ENCODE peak calls at places on chromosome 10, in ten cellular contexts. One of them, this sample, is unnamed.

GRCh38 chr10:13673165-13673564 is 86.4 kb downstream of the PRPF18 start:
- DNase-seq in dorsolateral prefrontal cortex: no peak
- DNase-seq in MM.1S: no peak
- DNase-seq in PC-3: no peak
- DNase-seq in stomach: no peak
- DNase-seq in body of pancreas: no peak
- DNase-seq in endothelial cell: no peak
- DNase-seq in type B pancreatic cell: no peak
- DNase-seq in upper lobe of right lung: no peak
- DNase-seq in brain microvascular endothelial cell: no peak
- DNase-seq in this sample: peak

GRCh38 chr10:369441-370221 is 234.4 kb downstream of the ZMYND11 start:
- DNase-seq in brain microvascular endothelial cell: peak
- DNase-seq in type B pancreatic cell: no peak
- DNase-seq in endothelial cell: no peak
- DNase-seq in upper lobe of right lung: no peak
- DNase-seq in MM.1S: no peak
- DNase-seq in PC-3: no peak
- DNase-seq in stomach: no peak
- DNase-seq in body of pancreas: no peak
- DNase-seq in dorsolateral prefrontal cortex: no peak
- DNase-seq in this sample: peak

GRCh38 chr10:44051584-44052385 is 333.1 kb downstream of the CXCL12 start:
- DNase-seq in upper lobe of right lung: no peak
- DNase-seq in stomach: no peak
- DNase-seq in brain microvascular endothelial cell: peak
- DNase-seq in dorsolateral prefrontal cortex: no peak
- DNase-seq in type B pancreatic cell: no peak
- DNase-seq in MM.1S: no peak
- DNase-seq in PC-3: peak
- DNase-seq in endothelial cell: no peak
- DNase-seq in body of pancreas: peak
- DNase-seq in this sample: no peak

GRCh38 chr10:32317795-32318194 is 29.2 kb downstream of the EPC1 start:
- DNase-seq in upper lobe of right lung: no peak
- DNase-seq in endothelial cell: no peak
- DNase-seq in stomach: no peak
- DNase-seq in type B pancreatic cell: no peak
- DNase-seq in brain microvascular endothelial cell: no peak
- DNase-seq in body of pancreas: no peak
- DNase-seq in MM.1S: peak
- DNase-seq in dorsolateral prefrontal cortex: no peak
- DNase-seq in PC-3: no peak
- DNase-seq in this sample: no peak

GRCh38 chr10:61896854-61897661 is 4.4 kb upstream of the ARID5B start:
- DNase-seq in endothelial cell: peak
- DNase-seq in body of pancreas: peak
- DNase-seq in PC-3: peak
- DNase-seq in upper lobe of right lung: peak
- DNase-seq in brain microvascular endothelial cell: peak
- DNase-seq in MM.1S: peak
- DNase-seq in stomach: peak
- DNase-seq in type B pancreatic cell: no peak
- DNase-seq in dorsolateral prefrontal cortex: no peak
- DNase-seq in this sample: no peak

GRCh38 chr10:126536656-126537055 is 133.8 kb downstream of the C10orf90 start:
- DNase-seq in body of pancreas: no peak
- DNase-seq in upper lobe of right lung: no peak
- DNase-seq in brain microvascular endothelial cell: no peak
- DNase-seq in stomach: peak
- DNase-seq in MM.1S: no peak
- DNase-seq in PC-3: no peak
- DNase-seq in dorsolateral prefrontal cortex: no peak
- DNase-seq in endothelial cell: no peak
- DNase-seq in type B pancreatic cell: no peak
- DNase-seq in this sample: no peak

GRCh38 chr10:30877111-30877510 is 154.6 kb downstream of the ZNF438 start:
- DNase-seq in upper lobe of right lung: no peak
- DNase-seq in PC-3: no peak
- DNase-seq in type B pancreatic cell: no peak
- DNase-seq in stomach: no peak
- DNase-seq in dorsolateral prefrontal cortex: no peak
- DNase-seq in endothelial cell: no peak
- DNase-seq in brain microvascular endothelial cell: no peak
- DNase-seq in body of pancreas: no peak
- DNase-seq in MM.1S: no peak
- DNase-seq in this sample: no peak

GRCh38 chr10:110326351-110327032 is 21.8 kb upstream of the SMNDC1 start:
- DNase-seq in upper lobe of right lung: no peak
- DNase-seq in body of pancreas: no peak
- DNase-seq in dorsolateral prefrontal cortex: no peak
- DNase-seq in PC-3: peak
- DNase-seq in type B pancreatic cell: no peak
- DNase-seq in stomach: no peak
- DNase-seq in brain microvascular endothelial cell: peak
- DNase-seq in MM.1S: no peak
- DNase-seq in endothelial cell: no peak
- DNase-seq in this sample: peak

GRCh38 chr10:17023386-17024298 is 106.0 kb downstream of the CUBN start:
- DNase-seq in PC-3: peak
- DNase-seq in type B pancreatic cell: no peak
- DNase-seq in stomach: peak
- DNase-seq in MM.1S: peak
- DNase-seq in brain microvascular endothelial cell: peak
- DNase-seq in upper lobe of right lung: no peak
- DNase-seq in dorsolateral prefrontal cortex: no peak
- DNase-seq in body of pancreas: peak
- DNase-seq in endothelial cell: peak
- DNase-seq in this sample: peak

GRCh38 chr10:15183689-15184481 is 15.4 kb upstream of the NMT2 start:
- DNase-seq in dorsolateral prefrontal cortex: no peak
- DNase-seq in type B pancreatic cell: no peak
- DNase-seq in PC-3: no peak
- DNase-seq in upper lobe of right lung: no peak
- DNase-seq in stomach: no peak
- DNase-seq in brain microvascular endothelial cell: no peak
- DNase-seq in endothelial cell: no peak
- DNase-seq in body of pancreas: no peak
- DNase-seq in MM.1S: no peak
- DNase-seq in this sample: no peak

GRCh38 chr10:66747451-66747850 is 178.4 kb upstream of the LRRTM3 start:
- DNase-seq in endothelial cell: no peak
- DNase-seq in MM.1S: no peak
- DNase-seq in brain microvascular endothelial cell: peak
- DNase-seq in PC-3: peak
- DNase-seq in dorsolateral prefrontal cortex: no peak
- DNase-seq in type B pancreatic cell: no peak
- DNase-seq in body of pancreas: no peak
- DNase-seq in stomach: no peak
- DNase-seq in upper lobe of right lung: no peak
- DNase-seq in this sample: no peak

GRCh38 chr10:1251769-1252168 is 195.6 kb downstream of the WDR37 start:
- DNase-seq in endothelial cell: no peak
- DNase-seq in upper lobe of right lung: no peak
- DNase-seq in body of pancreas: no peak
- DNase-seq in stomach: no peak
- DNase-seq in PC-3: no peak
- DNase-seq in brain microvascular endothelial cell: no peak
- DNase-seq in type B pancreatic cell: no peak
- DNase-seq in dorsolateral prefrontal cortex: no peak
- DNase-seq in MM.1S: no peak
- DNase-seq in this sample: no peak

GRCh38 chr10:31102421-31102820 is 70.8 kb upstream of the ZNF438 start:
- DNase-seq in stomach: no peak
- DNase-seq in body of pancreas: no peak
- DNase-seq in MM.1S: no peak
- DNase-seq in endothelial cell: no peak
- DNase-seq in dorsolateral prefrontal cortex: no peak
- DNase-seq in type B pancreatic cell: no peak
- DNase-seq in upper lobe of right lung: no peak
- DNase-seq in brain microvascular endothelial cell: no peak
- DNase-seq in PC-3: no peak
- DNase-seq in this sample: no peak

GRCh38 chr10:101660268-101660667 is 34.7 kb downstream of the FBXW4 start:
- DNase-seq in brain microvascular endothelial cell: no peak
- DNase-seq in endothelial cell: no peak
- DNase-seq in PC-3: no peak
- DNase-seq in upper lobe of right lung: no peak
- DNase-seq in type B pancreatic cell: no peak
- DNase-seq in stomach: no peak
- DNase-seq in dorsolateral prefrontal cortex: no peak
- DNase-seq in body of pancreas: no peak
- DNase-seq in MM.1S: no peak
- DNase-seq in this sample: no peak

GRCh38 chr10:73879296-73880173 is 5.2 kb upstream of the CAMK2G start:
- DNase-seq in body of pancreas: peak
- DNase-seq in MM.1S: peak
- DNase-seq in PC-3: peak
- DNase-seq in endothelial cell: peak
- DNase-seq in stomach: peak
- DNase-seq in upper lobe of right lung: peak
- DNase-seq in brain microvascular endothelial cell: peak
- DNase-seq in type B pancreatic cell: peak
- DNase-seq in dorsolateral prefrontal cortex: peak
- DNase-seq in this sample: no peak

GRCh38 chr10:73232887-73233286 is 14.2 kb downstream of the DNAJC9 start:
- DNase-seq in PC-3: peak
- DNase-seq in MM.1S: no peak
- DNase-seq in dorsolateral prefrontal cortex: no peak
- DNase-seq in endothelial cell: peak
- DNase-seq in body of pancreas: no peak
- DNase-seq in upper lobe of right lung: no peak
- DNase-seq in stomach: no peak
- DNase-seq in brain microvascular endothelial cell: no peak
- DNase-seq in type B pancreatic cell: no peak
- DNase-seq in this sample: no peak

GRCh38 chr10:97254694-97255093 is 37.7 kb downstream of the ARHGAP19 start:
- DNase-seq in body of pancreas: no peak
- DNase-seq in type B pancreatic cell: no peak
- DNase-seq in stomach: no peak
- DNase-seq in brain microvascular endothelial cell: no peak
- DNase-seq in PC-3: no peak
- DNase-seq in MM.1S: no peak
- DNase-seq in dorsolateral prefrontal cortex: no peak
- DNase-seq in upper lobe of right lung: no peak
- DNase-seq in endothelial cell: no peak
- DNase-seq in this sample: no peak

GRCh38 chr10:69958232-69958902 is 94.3 kb upstream of the MACROH2A2 start:
- DNase-seq in dorsolateral prefrontal cortex: no peak
- DNase-seq in brain microvascular endothelial cell: peak
- DNase-seq in PC-3: peak
- DNase-seq in upper lobe of right lung: no peak
- DNase-seq in type B pancreatic cell: peak
- DNase-seq in endothelial cell: peak
- DNase-seq in stomach: peak
- DNase-seq in body of pancreas: peak
- DNase-seq in MM.1S: peak
- DNase-seq in this sample: no peak

GRCh38 chr10:33664070-33664469 is 329.6 kb upstream of the NRP1 start:
- DNase-seq in dorsolateral prefrontal cortex: no peak
- DNase-seq in MM.1S: no peak
- DNase-seq in endothelial cell: no peak
- DNase-seq in brain microvascular endothelial cell: no peak
- DNase-seq in type B pancreatic cell: no peak
- DNase-seq in stomach: no peak
- DNase-seq in body of pancreas: no peak
- DNase-seq in upper lobe of right lung: no peak
- DNase-seq in PC-3: no peak
- DNase-seq in this sample: no peak

DNA sequence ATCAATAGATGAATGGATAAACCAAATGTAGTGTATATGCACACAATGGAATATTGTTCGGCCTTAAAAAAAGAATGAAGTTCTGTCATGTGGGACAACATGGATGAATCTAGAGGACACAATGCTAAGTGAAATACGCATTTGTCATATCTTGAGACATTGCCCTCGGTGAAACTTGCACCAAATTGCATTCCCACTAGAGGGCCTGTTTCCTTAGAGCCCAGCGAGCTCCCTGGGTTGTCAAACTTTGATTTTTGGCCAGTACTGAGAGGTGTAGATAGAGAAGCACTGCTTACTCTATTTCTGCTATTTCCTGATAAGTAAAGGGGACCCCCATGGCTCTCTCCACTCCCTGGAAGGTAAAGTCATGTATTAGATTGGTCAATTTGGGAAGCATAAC is 157.1 kb downstream of the GPAM start:
- DNase-seq in stomach: no peak
- DNase-seq in dorsolateral prefrontal cortex: no peak
- DNase-seq in endothelial cell: peak
- DNase-seq in type B pancreatic cell: no peak
- DNase-seq in body of pancreas: no peak
- DNase-seq in upper lobe of right lung: no peak
- DNase-seq in brain microvascular endothelial cell: no peak
- DNase-seq in MM.1S: no peak
- DNase-seq in PC-3: peak
- DNase-seq in this sample: no peak
- TF ChIP-seq CTCF in stomach: no peak
- TF ChIP-seq CTCF in dorsolateral prefrontal cortex: no peak
- TF ChIP-seq CTCF in endothelial cell: peak
- TF ChIP-seq CTCF in type B pancreatic cell: peak
- TF ChIP-seq CTCF in body of pancreas: no peak
- TF ChIP-seq CTCF in upper lobe of right lung: no peak
- TF ChIP-seq CTCF in brain microvascular endothelial cell: no peak
- TF ChIP-seq CTCF in MM.1S: no peak
- TF ChIP-seq CTCF in PC-3: peak
- TF ChIP-seq CTCF in this sample: peak

GRCh38 chr10:95289003-95289920 is 1.5 kb downstream of the PDLIM1 start:
- DNase-seq in MM.1S: no peak
- DNase-seq in brain microvascular endothelial cell: no peak
- DNase-seq in upper lobe of right lung: no peak
- DNase-seq in endothelial cell: no peak
- DNase-seq in dorsolateral prefrontal cortex: no peak
- DNase-seq in stomach: no peak
- DNase-seq in PC-3: peak
- DNase-seq in body of pancreas: no peak
- DNase-seq in type B pancreatic cell: no peak
- DNase-seq in this sample: no peak
- TF ChIP-seq CTCF in MM.1S: peak
- TF ChIP-seq CTCF in brain microvascular endothelial cell: peak
- TF ChIP-seq CTCF in upper lobe of right lung: peak
- TF ChIP-seq CTCF in endothelial cell: peak
- TF ChIP-seq CTCF in dorsolateral prefrontal cortex: no peak
- TF ChIP-seq CTCF in stomach: no peak
- TF ChIP-seq CTCF in PC-3: peak
- TF ChIP-seq CTCF in body of pancreas: peak
- TF ChIP-seq CTCF in type B pancreatic cell: peak
- TF ChIP-seq CTCF in this sample: peak

GRCh38 chr10:3784510-3785250 is at the start of gene KLF6:
- DNase-seq in MM.1S: peak
- DNase-seq in body of pancreas: peak
- DNase-seq in dorsolateral prefrontal cortex: peak
- DNase-seq in endothelial cell: peak
- DNase-seq in stomach: peak
- DNase-seq in PC-3: no peak
- DNase-seq in brain microvascular endothelial cell: no peak
- DNase-seq in type B pancreatic cell: no peak
- DNase-seq in upper lobe of right lung: no peak
- DNase-seq in this sample: no peak
- TF ChIP-seq CTCF in MM.1S: no peak
- TF ChIP-seq CTCF in body of pancreas: no peak
- TF ChIP-seq CTCF in dorsolateral prefrontal cortex: no peak
- TF ChIP-seq CTCF in endothelial cell: no peak
- TF ChIP-seq CTCF in stomach: no peak
- TF ChIP-seq CTCF in PC-3: no peak
- TF ChIP-seq CTCF in brain microvascular endothelial cell: no peak
- TF ChIP-seq CTCF in type B pancreatic cell: peak
- TF ChIP-seq CTCF in upper lobe of right lung: no peak
- TF ChIP-seq CTCF in this sample: no peak

GRCh38 chr10:8721641-8722040 is 667.2 kb downstream of the GATA3 start:
- DNase-seq in type B pancreatic cell: no peak
- DNase-seq in upper lobe of right lung: no peak
- DNase-seq in MM.1S: no peak
- DNase-seq in endothelial cell: no peak
- DNase-seq in PC-3: peak
- DNase-seq in brain microvascular endothelial cell: no peak
- DNase-seq in stomach: no peak
- DNase-seq in dorsolateral prefrontal cortex: no peak
- DNase-seq in body of pancreas: no peak
- DNase-seq in this sample: no peak
- TF ChIP-seq CTCF in type B pancreatic cell: no peak
- TF ChIP-seq CTCF in upper lobe of right lung: no peak
- TF ChIP-seq CTCF in MM.1S: no peak
- TF ChIP-seq CTCF in endothelial cell: no peak
- TF ChIP-seq CTCF in PC-3: no peak
- TF ChIP-seq CTCF in brain microvascular endothelial cell: no peak
- TF ChIP-seq CTCF in stomach: no peak
- TF ChIP-seq CTCF in dorsolateral prefrontal cortex: no peak
- TF ChIP-seq CTCF in body of pancreas: no peak
- TF ChIP-seq CTCF in this sample: no peak

This sample was measured in AG09319.